ENCODE peak calls at places on chromosome 11, in six cellular contexts. One of them, this sample, is unnamed.

GRCh38 chr11:60919956-60920355 is 4.3 kb upstream of the TMEM132A start:
- DNase-seq in keratinocyte: no peak
- DNase-seq in aorta: no peak
- DNase-seq in pancreas: no peak
- DNase-seq in CD4-positive, CD25-positive, alpha-beta regulatory T cell: no peak
- DNase-seq in SJSA1: no peak
- DNase-seq in this sample: no peak

GRCh38 chr11:35949242-35949641 is 5.4 kb downstream of the LDLRAD3 start:
- DNase-seq in keratinocyte: no peak
- DNase-seq in aorta: no peak
- DNase-seq in pancreas: no peak
- DNase-seq in CD4-positive, CD25-positive, alpha-beta regulatory T cell: no peak
- DNase-seq in SJSA1: no peak
- DNase-seq in this sample: no peak

GRCh38 chr11:16603890-16604783 is 134.3 kb upstream of the C11orf58 start:
- DNase-seq in keratinocyte: no peak
- DNase-seq in aorta: peak; percentile 56
- DNase-seq in pancreas: peak; percentile 56
- DNase-seq in CD4-positive, CD25-positive, alpha-beta regulatory T cell: no peak
- DNase-seq in SJSA1: peak; percentile 66
- DNase-seq in this sample: no peak

GRCh38 chr11:71420455-71421241 is 27.5 kb downstream of the DHCR7 start:
- DNase-seq in keratinocyte: no peak
- DNase-seq in aorta: no peak
- DNase-seq in pancreas: peak; percentile 27
- DNase-seq in CD4-positive, CD25-positive, alpha-beta regulatory T cell: no peak
- DNase-seq in SJSA1: peak; percentile 20
- DNase-seq in this sample: no peak

GRCh38 chr11:71996946-71997345 is 1.8 kb upstream of the IL18BP start:
- DNase-seq in keratinocyte: no peak
- DNase-seq in aorta: peak; percentile 81
- DNase-seq in pancreas: no peak
- DNase-seq in CD4-positive, CD25-positive, alpha-beta regulatory T cell: no peak
- DNase-seq in SJSA1: no peak
- DNase-seq in this sample: no peak

GRCh38 chr11:68146010-68146540 is 24.9 kb upstream of the CHKA start:
- DNase-seq in keratinocyte: no peak
- DNase-seq in aorta: peak; percentile 90
- DNase-seq in pancreas: peak; percentile 98
- DNase-seq in CD4-positive, CD25-positive, alpha-beta regulatory T cell: no peak
- DNase-seq in SJSA1: no peak
- DNase-seq in this sample: peak; percentile 78

GRCh38 chr11:33598426-33599069 is 102.1 kb downstream of the C11orf91 start:
- DNase-seq in keratinocyte: no peak
- DNase-seq in aorta: no peak
- DNase-seq in pancreas: no peak
- DNase-seq in CD4-positive, CD25-positive, alpha-beta regulatory T cell: no peak
- DNase-seq in SJSA1: no peak
- DNase-seq in this sample: no peak

GRCh38 chr11:119290894-119291497 is 25.9 kb downstream of the MCAM start:
- DNase-seq in keratinocyte: no peak
- DNase-seq in aorta: no peak
- DNase-seq in pancreas: no peak
- DNase-seq in CD4-positive, CD25-positive, alpha-beta regulatory T cell: no peak
- DNase-seq in SJSA1: no peak
- DNase-seq in this sample: no peak

GRCh38 chr11:2877474-2877873 is 8.1 kb downstream of the CDKN1C start:
- DNase-seq in keratinocyte: no peak
- DNase-seq in aorta: no peak
- DNase-seq in pancreas: no peak
- DNase-seq in CD4-positive, CD25-positive, alpha-beta regulatory T cell: no peak
- DNase-seq in SJSA1: no peak
- DNase-seq in this sample: no peak

GRCh38 chr11:134032501-134033091 is 36.3 kb upstream of the JAM3 start:
- DNase-seq in keratinocyte: no peak
- DNase-seq in aorta: no peak
- DNase-seq in pancreas: no peak
- DNase-seq in CD4-positive, CD25-positive, alpha-beta regulatory T cell: no peak
- DNase-seq in SJSA1: no peak
- DNase-seq in this sample: no peak

GRCh38 chr11:1749020-1749758 is 1.2 kb downstream of the IFITM10 start:
- DNase-seq in keratinocyte: no peak
- DNase-seq in aorta: peak; percentile 72
- DNase-seq in pancreas: no peak
- DNase-seq in CD4-positive, CD25-positive, alpha-beta regulatory T cell: no peak
- DNase-seq in SJSA1: peak; percentile 21
- DNase-seq in this sample: no peak

GRCh38 chr11:119711476-119711875 is 17.5 kb downstream of the NECTIN1 start:
- DNase-seq in keratinocyte: no peak
- DNase-seq in aorta: no peak
- DNase-seq in pancreas: no peak
- DNase-seq in CD4-positive, CD25-positive, alpha-beta regulatory T cell: no peak
- DNase-seq in SJSA1: no peak
- DNase-seq in this sample: no peak

GRCh38 chr11:119055901-119056300 is 1.1 kb downstream of the HYOU1 start:
- DNase-seq in keratinocyte: no peak
- DNase-seq in aorta: no peak
- DNase-seq in pancreas: no peak
- DNase-seq in CD4-positive, CD25-positive, alpha-beta regulatory T cell: no peak
- DNase-seq in SJSA1: no peak
- DNase-seq in this sample: no peak

GRCh38 chr11:2886191-2886894 is 768 bp upstream of the CDKN1C start:
- DNase-seq in keratinocyte: no peak
- DNase-seq in aorta: peak; percentile 72
- DNase-seq in pancreas: no peak
- DNase-seq in CD4-positive, CD25-positive, alpha-beta regulatory T cell: no peak
- DNase-seq in SJSA1: no peak
- DNase-seq in this sample: peak; percentile 74

GRCh38 chr11:57500526-57500925 is 15.0 kb downstream of the SLC43A1 start:
- DNase-seq in keratinocyte: no peak
- DNase-seq in aorta: no peak
- DNase-seq in pancreas: peak; percentile 92
- DNase-seq in CD4-positive, CD25-positive, alpha-beta regulatory T cell: no peak
- DNase-seq in SJSA1: no peak
- DNase-seq in this sample: no peak

GRCh38 chr11:65871811-65872548 is 620 bp downstream of the EFEMP2 start:
- DNase-seq in keratinocyte: no peak
- DNase-seq in aorta: peak; percentile 51
- DNase-seq in pancreas: no peak
- DNase-seq in CD4-positive, CD25-positive, alpha-beta regulatory T cell: no peak
- DNase-seq in SJSA1: peak; percentile 84
- DNase-seq in this sample: no peak

GRCh38 chr11:67596753-67597300 is 9.9 kb upstream of the NDUFV1 start:
- DNase-seq in keratinocyte: no peak
- DNase-seq in aorta: no peak
- DNase-seq in pancreas: no peak
- DNase-seq in CD4-positive, CD25-positive, alpha-beta regulatory T cell: no peak
- DNase-seq in SJSA1: no peak
- DNase-seq in this sample: no peak

DNA sequence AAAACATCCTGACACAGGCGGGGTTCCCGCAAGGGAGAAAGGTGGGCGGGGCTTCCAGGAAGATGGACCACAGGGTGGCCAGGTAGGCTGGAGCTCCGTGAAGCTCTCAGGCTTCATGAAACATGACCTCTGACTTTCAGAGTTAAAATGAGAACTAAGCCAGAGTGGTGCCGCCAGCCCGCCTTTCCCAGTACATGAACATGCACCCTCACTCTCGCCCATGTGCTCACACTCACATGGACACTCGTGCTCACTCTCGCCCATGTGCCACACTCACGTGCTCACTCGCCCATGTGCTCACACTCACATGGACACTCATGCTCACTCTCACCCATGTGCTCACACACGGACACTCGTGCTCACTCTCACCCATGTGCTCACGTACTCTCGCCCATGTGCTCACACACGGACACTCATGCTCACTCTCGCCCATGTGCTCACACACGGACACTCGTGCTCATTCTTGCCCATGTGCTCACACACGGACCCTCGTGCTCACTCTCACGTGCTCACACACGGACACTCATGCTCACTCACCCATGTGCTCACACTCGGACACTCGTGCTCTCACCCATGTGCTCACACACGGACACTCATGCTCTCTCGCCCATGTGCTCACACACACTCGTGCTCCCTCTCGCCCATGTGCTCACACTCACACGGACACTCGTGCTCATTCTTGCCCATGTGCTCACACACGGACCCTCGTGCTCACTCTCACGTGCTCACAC is 10.0 kb downstream of the RNH1 start:
- DNase-seq in keratinocyte: no peak
- DNase-seq in aorta: peak; percentile 37
- DNase-seq in pancreas: no peak
- DNase-seq in CD4-positive, CD25-positive, alpha-beta regulatory T cell: no peak
- DNase-seq in SJSA1: no peak
- DNase-seq in this sample: no peak
- H3K36me3 ChIP-seq in keratinocyte: peaks cover 57% of the 10 kb centered on the region
- H3K36me3 ChIP-seq in aorta: peaks cover 16% of the 10 kb centered on the region
- H3K36me3 ChIP-seq in pancreas: peaks cover 12% of the 10 kb centered on the region
- H3K36me3 ChIP-seq in CD4-positive, CD25-positive, alpha-beta regulatory T cell: peaks cover 60% of the 10 kb centered on the region
- H3K36me3 ChIP-seq in SJSA1: peaks cover 22% of the 10 kb centered on the region
- H3K36me3 ChIP-seq in this sample: no peaks in the 10 kb centered on the region

GRCh38 chr11:23569134-23569533 is 708.9 kb upstream of the CCDC179 start:
- DNase-seq in keratinocyte: no peak
- DNase-seq in aorta: no peak
- DNase-seq in pancreas: no peak
- DNase-seq in CD4-positive, CD25-positive, alpha-beta regulatory T cell: no peak
- DNase-seq in SJSA1: no peak
- DNase-seq in this sample: no peak

GRCh38 chr11:23570828-23571227 is 710.6 kb upstream of the CCDC179 start:
- DNase-seq in keratinocyte: no peak
- DNase-seq in aorta: no peak
- DNase-seq in pancreas: no peak
- DNase-seq in CD4-positive, CD25-positive, alpha-beta regulatory T cell: no peak
- DNase-seq in SJSA1: peak; percentile 3
- DNase-seq in this sample: no peak

GRCh38 chr11:23573430-23573829 is 713.2 kb upstream of the CCDC179 start:
- DNase-seq in keratinocyte: no peak
- DNase-seq in aorta: no peak
- DNase-seq in pancreas: no peak
- DNase-seq in CD4-positive, CD25-positive, alpha-beta regulatory T cell: no peak
- DNase-seq in SJSA1: no peak
- DNase-seq in this sample: no peak

GRCh38 chr11:23574149-23574548 is 713.9 kb upstream of the CCDC179 start:
- DNase-seq in keratinocyte: no peak
- DNase-seq in aorta: no peak
- DNase-seq in pancreas: no peak
- DNase-seq in CD4-positive, CD25-positive, alpha-beta regulatory T cell: no peak
- DNase-seq in SJSA1: no peak
- DNase-seq in this sample: no peak

GRCh38 chr11:23569547-23569946 is 709.3 kb upstream of the CCDC179 start:
- DNase-seq in keratinocyte: no peak
- DNase-seq in aorta: no peak
- DNase-seq in pancreas: no peak
- DNase-seq in CD4-positive, CD25-positive, alpha-beta regulatory T cell: no peak
- DNase-seq in SJSA1: no peak
- DNase-seq in this sample: no peak
- H3K36me3 ChIP-seq in keratinocyte: no peaks in the 10 kb centered on the region
- H3K36me3 ChIP-seq in aorta: no peaks in the 10 kb centered on the region
- H3K36me3 ChIP-seq in pancreas: no peaks in the 10 kb centered on the region
- H3K36me3 ChIP-seq in CD4-positive, CD25-positive, alpha-beta regulatory T cell: no peaks in the 10 kb centered on the region
- H3K36me3 ChIP-seq in SJSA1: no peaks in the 10 kb centered on the region
- H3K36me3 ChIP-seq in this sample: no peaks in the 10 kb centered on the region

DNA sequence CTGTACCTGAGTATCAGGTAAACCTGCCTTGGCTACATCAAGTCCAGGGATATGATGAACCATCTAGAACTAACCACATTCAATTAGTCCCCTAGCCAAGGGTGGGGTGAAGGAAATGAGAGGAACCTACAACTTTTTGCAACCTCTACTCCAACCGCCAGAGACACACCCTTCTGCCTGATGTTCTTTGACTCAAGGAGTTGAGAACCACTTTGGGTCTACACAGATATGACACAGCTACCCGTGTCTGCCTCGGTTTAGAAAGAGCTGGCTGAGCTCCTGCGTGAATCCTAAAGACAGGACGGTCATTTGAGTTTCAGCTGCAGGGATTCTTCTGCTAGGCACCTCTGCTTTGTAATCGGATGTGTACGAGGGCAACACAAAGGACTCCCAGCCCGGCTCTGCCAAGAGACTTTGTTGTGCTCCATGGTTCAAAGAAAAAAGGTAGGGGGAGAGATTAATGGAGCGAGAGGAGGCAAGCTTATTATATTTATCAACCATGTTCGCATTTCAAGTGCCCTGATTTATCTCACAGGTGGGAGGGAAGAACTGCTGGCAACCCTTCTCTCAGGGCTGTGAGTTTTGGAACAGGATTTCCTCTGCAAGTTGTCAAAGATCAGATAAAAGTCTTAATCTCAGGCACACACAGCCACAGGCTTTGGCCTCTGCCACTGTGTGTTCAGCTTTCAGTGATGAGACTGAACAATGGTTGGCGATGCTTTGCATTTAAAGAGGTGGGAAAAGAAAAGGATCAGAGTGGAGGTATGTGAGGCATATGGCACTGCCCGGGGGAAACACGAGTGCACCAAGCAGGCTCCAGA is 35.1 kb downstream of the FLI1 start:
- DNase-seq in keratinocyte: no peak
- DNase-seq in aorta: no peak
- DNase-seq in pancreas: no peak
- DNase-seq in CD4-positive, CD25-positive, alpha-beta regulatory T cell: no peak
- DNase-seq in SJSA1: no peak
- DNase-seq in this sample: no peak
- H3K36me3 ChIP-seq in keratinocyte: no peaks in the 10 kb centered on the region
- H3K36me3 ChIP-seq in aorta: no peaks in the 10 kb centered on the region
- H3K36me3 ChIP-seq in pancreas: no peaks in the 10 kb centered on the region
- H3K36me3 ChIP-seq in CD4-positive, CD25-positive, alpha-beta regulatory T cell: peaks cover 4% of the 10 kb centered on the region
- H3K36me3 ChIP-seq in SJSA1: no peaks in the 10 kb centered on the region
- H3K36me3 ChIP-seq in this sample: no peaks in the 10 kb centered on the region

GRCh38 chr11:130396965-130397364 is 31.4 kb downstream of the ADAMTS8 start:
- DNase-seq in keratinocyte: no peak
- DNase-seq in aorta: no peak
- DNase-seq in pancreas: peak; percentile 63
- DNase-seq in CD4-positive, CD25-positive, alpha-beta regulatory T cell: no peak
- DNase-seq in SJSA1: no peak
- DNase-seq in this sample: no peak

GRCh38 chr11:130390071-130390758 is 38.2 kb downstream of the ADAMTS8 start:
- DNase-seq in keratinocyte: no peak
- DNase-seq in aorta: no peak
- DNase-seq in pancreas: peak; percentile 39
- DNase-seq in CD4-positive, CD25-positive, alpha-beta regulatory T cell: no peak
- DNase-seq in SJSA1: peak; percentile 78
- DNase-seq in this sample: peak; percentile 46

GRCh38 chr11:130389315-130389935 is 39.0 kb downstream of the ADAMTS8 start:
- DNase-seq in keratinocyte: no peak
- DNase-seq in aorta: no peak
- DNase-seq in pancreas: no peak
- DNase-seq in CD4-positive, CD25-positive, alpha-beta regulatory T cell: no peak
- DNase-seq in SJSA1: peak; percentile 23
- DNase-seq in this sample: no peak

GRCh38 chr11:130388607-130389205 is 39.7 kb downstream of the ADAMTS8 start:
- DNase-seq in keratinocyte: no peak
- DNase-seq in aorta: no peak
- DNase-seq in pancreas: no peak
- DNase-seq in CD4-positive, CD25-positive, alpha-beta regulatory T cell: no peak
- DNase-seq in SJSA1: no peak
- DNase-seq in this sample: no peak

DNA sequence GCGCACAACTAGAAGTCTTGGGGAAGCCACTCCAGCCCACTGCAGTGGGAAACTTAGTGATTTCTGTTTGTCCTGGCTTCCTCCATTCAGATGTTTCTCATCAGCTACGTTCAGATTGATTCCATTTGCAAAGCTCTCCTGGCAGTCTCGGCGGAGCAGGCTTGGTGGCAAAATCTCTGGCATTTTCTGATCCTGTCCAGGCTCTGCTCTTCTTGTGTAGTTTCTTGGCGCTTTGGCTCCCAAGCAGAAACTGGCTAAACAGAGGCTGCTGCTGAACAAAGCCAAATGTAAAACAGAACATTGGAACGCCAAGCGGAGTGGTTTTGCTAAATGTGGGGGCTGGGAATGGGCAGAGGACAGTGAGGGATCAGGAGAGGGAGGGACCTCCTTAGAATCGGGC is 36.7 kb downstream of the ADAMTS8 start:
- DNase-seq in keratinocyte: no peak
- DNase-seq in aorta: no peak
- DNase-seq in pancreas: no peak
- DNase-seq in CD4-positive, CD25-positive, alpha-beta regulatory T cell: no peak
- DNase-seq in SJSA1: no peak
- DNase-seq in this sample: no peak
- H3K36me3 ChIP-seq in keratinocyte: no peaks in the 10 kb centered on the region
- H3K36me3 ChIP-seq in aorta: no peaks in the 10 kb centered on the region
- H3K36me3 ChIP-seq in pancreas: no peaks in the 10 kb centered on the region
- H3K36me3 ChIP-seq in CD4-positive, CD25-positive, alpha-beta regulatory T cell: no peaks in the 10 kb centered on the region
- H3K36me3 ChIP-seq in SJSA1: no peaks in the 10 kb centered on the region
- H3K36me3 ChIP-seq in this sample: no peaks in the 10 kb centered on the region

This sample was measured in uterus.